ENCODE peak calls at places on chromosome 3, in five cellular contexts. One of them, this sample, is unnamed. For H3K9me3, the result is how much of the 10 kb centered on the place peaks cover.

GRCh38 chr3:127410678-127411077 is 122.8 kb upstream of the PRR20G start:
- DNase-seq in CD8-positive, alpha-beta T cell: no peak
- DNase-seq in heart left ventricle: no peak
- DNase-seq in ovary: no peak
- DNase-seq in mammary epithelial cell: no peak
- DNase-seq in this sample: no peak

GRCh38 chr3:142448424-142448823 is 587 bp upstream of the XRN1 start:
- DNase-seq in CD8-positive, alpha-beta T cell: no peak
- DNase-seq in heart left ventricle: no peak
- DNase-seq in ovary: no peak
- DNase-seq in mammary epithelial cell: no peak
- DNase-seq in this sample: no peak

GRCh38 chr3:133412511-133413165 is 12.8 kb downstream of the BFSP2 start:
- DNase-seq in CD8-positive, alpha-beta T cell: no peak
- DNase-seq in heart left ventricle: no peak
- DNase-seq in ovary: no peak
- DNase-seq in mammary epithelial cell: no peak
- DNase-seq in this sample: no peak

GRCh38 chr3:37993811-37994638 is 3.4 kb downstream of the VILL start:
- DNase-seq in CD8-positive, alpha-beta T cell: peak
- DNase-seq in heart left ventricle: peak
- DNase-seq in ovary: peak
- DNase-seq in mammary epithelial cell: no peak
- DNase-seq in this sample: peak

GRCh38 chr3:36648241-36649034 is 115.9 kb downstream of the DCLK3 start:
- DNase-seq in CD8-positive, alpha-beta T cell: no peak
- DNase-seq in heart left ventricle: no peak
- DNase-seq in ovary: no peak
- DNase-seq in mammary epithelial cell: peak
- DNase-seq in this sample: no peak

GRCh38 chr3:49378249-49378899 is 20.2 kb upstream of the GPX1 start:
- DNase-seq in CD8-positive, alpha-beta T cell: no peak
- DNase-seq in heart left ventricle: peak
- DNase-seq in ovary: peak
- DNase-seq in mammary epithelial cell: peak
- DNase-seq in this sample: peak

GRCh38 chr3:16179771-16180736 is 5.6 kb downstream of the GALNT15 start:
- DNase-seq in CD8-positive, alpha-beta T cell: no peak
- DNase-seq in heart left ventricle: no peak
- DNase-seq in ovary: no peak
- DNase-seq in mammary epithelial cell: no peak
- DNase-seq in this sample: no peak

GRCh38 chr3:123755085-123755484 is 129.0 kb downstream of the MYLK start:
- DNase-seq in CD8-positive, alpha-beta T cell: no peak
- DNase-seq in heart left ventricle: no peak
- DNase-seq in ovary: no peak
- DNase-seq in mammary epithelial cell: no peak
- DNase-seq in this sample: no peak

GRCh38 chr3:10937141-10937825 is 55.3 kb upstream of the SLC6A1 start:
- DNase-seq in CD8-positive, alpha-beta T cell: no peak
- DNase-seq in heart left ventricle: no peak
- DNase-seq in ovary: no peak
- DNase-seq in mammary epithelial cell: no peak
- DNase-seq in this sample: no peak

GRCh38 chr3:50450135-50450911 is 53.1 kb downstream of the CACNA2D2 start:
- DNase-seq in CD8-positive, alpha-beta T cell: peak
- DNase-seq in heart left ventricle: peak
- DNase-seq in ovary: no peak
- DNase-seq in mammary epithelial cell: no peak
- DNase-seq in this sample: peak

GRCh38 chr3:30996467-30996866 is 102.0 kb upstream of the GADL1 start:
- DNase-seq in CD8-positive, alpha-beta T cell: no peak
- DNase-seq in heart left ventricle: no peak
- DNase-seq in ovary: no peak
- DNase-seq in mammary epithelial cell: no peak
- DNase-seq in this sample: no peak

GRCh38 chr3:43539321-43539720 is 82.5 kb downstream of the ANO10 start:
- DNase-seq in CD8-positive, alpha-beta T cell: no peak
- DNase-seq in heart left ventricle: no peak
- DNase-seq in ovary: no peak
- DNase-seq in mammary epithelial cell: no peak
- DNase-seq in this sample: no peak

GRCh38 chr3:194084284-194084683 is 51.7 kb upstream of the HES1 start:
- DNase-seq in CD8-positive, alpha-beta T cell: no peak
- DNase-seq in heart left ventricle: no peak
- DNase-seq in ovary: no peak
- DNase-seq in mammary epithelial cell: no peak
- DNase-seq in this sample: peak

GRCh38 chr3:97658670-97659285 is 105.8 kb upstream of the ARL6 start:
- DNase-seq in CD8-positive, alpha-beta T cell: no peak
- DNase-seq in heart left ventricle: no peak
- DNase-seq in ovary: no peak
- DNase-seq in mammary epithelial cell: peak
- DNase-seq in this sample: no peak

GRCh38 chr3:79874646-79875045 is 106.8 kb upstream of the ROBO1 start:
- DNase-seq in CD8-positive, alpha-beta T cell: no peak
- DNase-seq in heart left ventricle: no peak
- DNase-seq in ovary: no peak
- DNase-seq in mammary epithelial cell: no peak
- DNase-seq in this sample: no peak

GRCh38 chr3:139434764-139435291 is 41.5 kb downstream of the RBP2 start:
- DNase-seq in CD8-positive, alpha-beta T cell: no peak
- DNase-seq in heart left ventricle: no peak
- DNase-seq in ovary: no peak
- DNase-seq in mammary epithelial cell: peak
- DNase-seq in this sample: no peak

GRCh38 chr3:139541156-139541897 is 1.8 kb upstream of the RBP1 start:
- DNase-seq in CD8-positive, alpha-beta T cell: no peak
- DNase-seq in heart left ventricle: no peak
- DNase-seq in ovary: no peak
- DNase-seq in mammary epithelial cell: no peak
- DNase-seq in this sample: no peak

GRCh38 chr3:169215461-169215860 is 448.1 kb downstream of the MECOM start:
- DNase-seq in CD8-positive, alpha-beta T cell: no peak
- DNase-seq in heart left ventricle: no peak
- DNase-seq in ovary: no peak
- DNase-seq in mammary epithelial cell: no peak
- DNase-seq in this sample: no peak

GRCh38 chr3:192435241-192435640 is 292.1 kb downstream of the FGF12 start:
- DNase-seq in CD8-positive, alpha-beta T cell: no peak
- DNase-seq in heart left ventricle: no peak
- DNase-seq in ovary: no peak
- DNase-seq in mammary epithelial cell: no peak
- DNase-seq in this sample: no peak

GRCh38 chr3:64398431-64398830 is 173.2 kb upstream of the PRICKLE2 start:
- DNase-seq in CD8-positive, alpha-beta T cell: no peak
- DNase-seq in heart left ventricle: no peak
- DNase-seq in ovary: no peak
- DNase-seq in mammary epithelial cell: no peak
- DNase-seq in this sample: no peak

GRCh38 chr3:180804871-180805430 is 107.5 kb upstream of the FXR1 start:
- DNase-seq in CD8-positive, alpha-beta T cell: no peak
- DNase-seq in heart left ventricle: no peak
- DNase-seq in ovary: peak
- DNase-seq in mammary epithelial cell: peak
- DNase-seq in this sample: no peak

GRCh38 chr3:62374375-62374876 is 1.1 kb upstream of the FEZF2 start:
- DNase-seq in CD8-positive, alpha-beta T cell: no peak
- DNase-seq in heart left ventricle: no peak
- DNase-seq in ovary: no peak
- DNase-seq in mammary epithelial cell: peak
- DNase-seq in this sample: no peak
- H3K27ac ChIP-seq in CD8-positive, alpha-beta T cell: no peak
- H3K27ac ChIP-seq in heart left ventricle: no peak
- H3K27ac ChIP-seq in ovary: no peak
- H3K27ac ChIP-seq in mammary epithelial cell: no peak
- H3K27ac ChIP-seq in this sample: no peak

GRCh38 chr3:176037636-176038035 is 1159.6 kb downstream of the TBL1XR1 start:
- DNase-seq in CD8-positive, alpha-beta T cell: no peak
- DNase-seq in heart left ventricle: no peak
- DNase-seq in ovary: no peak
- DNase-seq in mammary epithelial cell: no peak
- DNase-seq in this sample: no peak
- H3K9me3 ChIP-seq in CD8-positive, alpha-beta T cell: under half
- H3K9me3 ChIP-seq in heart left ventricle: under half
- H3K9me3 ChIP-seq in ovary: under half
- H3K9me3 ChIP-seq in mammary epithelial cell: under half
- H3K9me3 ChIP-seq in this sample: under half

DNA sequence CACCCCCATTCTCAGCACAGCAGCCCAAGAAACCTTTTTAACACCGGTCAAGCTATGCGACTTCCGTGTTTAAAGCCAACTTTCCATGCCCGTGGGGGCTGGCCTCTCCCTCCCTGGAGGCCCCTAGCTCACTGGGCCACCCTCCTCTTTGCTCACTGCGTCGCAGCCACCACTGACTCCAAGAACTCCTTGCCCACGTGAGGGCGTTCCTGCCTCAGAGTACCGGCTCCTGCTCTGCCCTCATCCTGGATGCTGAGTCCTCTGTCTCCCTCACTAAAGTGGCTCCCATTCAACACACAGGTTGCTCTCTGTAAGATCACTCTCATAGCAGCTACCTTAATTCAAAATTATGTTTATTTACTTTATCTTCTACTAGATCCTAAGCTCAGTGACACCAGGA is 8.2 kb downstream of the BDH1 start:
- DNase-seq in CD8-positive, alpha-beta T cell: no peak
- DNase-seq in heart left ventricle: no peak
- DNase-seq in ovary: no peak
- DNase-seq in mammary epithelial cell: no peak
- DNase-seq in this sample: no peak
- TF ChIP-seq CTCF in CD8-positive, alpha-beta T cell: no peak
- TF ChIP-seq CTCF in heart left ventricle: no peak
- TF ChIP-seq CTCF in ovary: no peak
- TF ChIP-seq CTCF in mammary epithelial cell: no peak
- TF ChIP-seq CTCF in this sample: no peak

GRCh38 chr3:157310329-157311065 is 126.2 kb upstream of the PTX3 start:
- DNase-seq in CD8-positive, alpha-beta T cell: no peak
- DNase-seq in heart left ventricle: no peak
- DNase-seq in ovary: no peak
- DNase-seq in mammary epithelial cell: no peak
- DNase-seq in this sample: no peak
- H3K27ac ChIP-seq in CD8-positive, alpha-beta T cell: no peak
- H3K27ac ChIP-seq in heart left ventricle: no peak
- H3K27ac ChIP-seq in ovary: no peak
- H3K27ac ChIP-seq in mammary epithelial cell: no peak
- H3K27ac ChIP-seq in this sample: no peak

GRCh38 chr3:690770-691169 is 402.1 kb upstream of the CNTN6 start:
- DNase-seq in CD8-positive, alpha-beta T cell: no peak
- DNase-seq in heart left ventricle: no peak
- DNase-seq in ovary: no peak
- DNase-seq in mammary epithelial cell: no peak
- DNase-seq in this sample: no peak
- H3K9me3 ChIP-seq in CD8-positive, alpha-beta T cell: under half
- H3K9me3 ChIP-seq in heart left ventricle: under half
- H3K9me3 ChIP-seq in ovary: under half
- H3K9me3 ChIP-seq in mammary epithelial cell: under half
- H3K9me3 ChIP-seq in this sample: under half

GRCh38 chr3:94066829-94067470 is 4.1 kb downstream of the NSUN3 start:
- DNase-seq in CD8-positive, alpha-beta T cell: no peak
- DNase-seq in heart left ventricle: no peak
- DNase-seq in ovary: no peak
- DNase-seq in mammary epithelial cell: no peak
- DNase-seq in this sample: no peak

GRCh38 chr3:94063497-94064119 is 747 bp downstream of the NSUN3 start:
- DNase-seq in CD8-positive, alpha-beta T cell: no peak
- DNase-seq in heart left ventricle: no peak
- DNase-seq in ovary: no peak
- DNase-seq in mammary epithelial cell: peak
- DNase-seq in this sample: no peak

GRCh38 chr3:94064243-94064642 is 1.4 kb downstream of the NSUN3 start:
- DNase-seq in CD8-positive, alpha-beta T cell: no peak
- DNase-seq in heart left ventricle: no peak
- DNase-seq in ovary: no peak
- DNase-seq in mammary epithelial cell: no peak
- DNase-seq in this sample: no peak

GRCh38 chr3:94062513-94063404 is at the start of the genes DHFR2 and NSUN3:
- DNase-seq in CD8-positive, alpha-beta T cell: peak
- DNase-seq in heart left ventricle: peak
- DNase-seq in ovary: peak
- DNase-seq in mammary epithelial cell: peak
- DNase-seq in this sample: peak

DNA sequence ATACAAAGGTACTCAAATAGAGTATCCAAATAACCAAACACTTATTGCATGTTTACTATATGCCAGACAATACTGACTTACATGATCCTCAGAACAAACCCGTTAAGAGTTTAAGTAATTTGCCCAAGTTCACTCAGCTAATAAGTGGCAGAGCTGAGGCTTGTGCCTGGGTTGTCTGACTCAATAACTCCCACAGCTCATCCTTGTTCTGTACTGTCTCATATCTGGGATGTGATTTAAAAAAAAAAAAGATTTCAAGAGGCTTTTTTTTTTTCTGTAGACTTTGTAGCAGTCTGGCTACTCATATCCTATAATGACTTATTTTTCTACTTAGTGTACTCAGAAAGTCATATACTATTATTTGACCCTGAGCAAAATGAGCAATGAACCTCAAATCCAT is 3.0 kb downstream of the NSUN3 start:
- DNase-seq in CD8-positive, alpha-beta T cell: no peak
- DNase-seq in heart left ventricle: no peak
- DNase-seq in ovary: no peak
- DNase-seq in mammary epithelial cell: no peak
- DNase-seq in this sample: no peak
- TF ChIP-seq CTCF in CD8-positive, alpha-beta T cell: no peak
- TF ChIP-seq CTCF in heart left ventricle: no peak
- TF ChIP-seq CTCF in ovary: no peak
- TF ChIP-seq CTCF in mammary epithelial cell: no peak
- TF ChIP-seq CTCF in this sample: no peak

GRCh38 chr3:155658669-155659068 is 86.2 kb downstream of the PLCH1 start:
- DNase-seq in CD8-positive, alpha-beta T cell: no peak
- DNase-seq in heart left ventricle: no peak
- DNase-seq in ovary: no peak
- DNase-seq in mammary epithelial cell: no peak
- DNase-seq in this sample: no peak
- H3K27ac ChIP-seq in CD8-positive, alpha-beta T cell: no peak
- H3K27ac ChIP-seq in heart left ventricle: no peak
- H3K27ac ChIP-seq in ovary: no peak
- H3K27ac ChIP-seq in mammary epithelial cell: no peak
- H3K27ac ChIP-seq in this sample: no peak

DNA sequence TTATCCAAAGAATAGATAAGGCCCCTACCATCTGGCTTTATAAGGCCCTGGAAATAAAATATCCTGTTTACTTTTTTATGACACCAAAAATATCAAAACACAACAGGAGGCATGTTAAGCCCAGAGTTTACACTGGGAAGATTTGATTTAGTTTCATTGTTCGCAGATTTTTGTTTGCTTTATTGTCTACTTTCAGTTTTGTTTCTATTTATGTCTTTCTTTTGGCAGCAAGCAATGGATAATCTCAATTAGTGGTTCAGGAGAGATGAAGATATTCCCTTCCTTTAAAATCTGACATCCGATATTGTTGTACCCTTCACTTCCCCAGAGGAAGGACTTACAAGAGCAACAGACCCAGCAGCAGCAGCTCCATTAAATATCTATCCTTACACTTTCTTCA is 249.4 kb upstream of the ARPP21 start:
- DNase-seq in CD8-positive, alpha-beta T cell: no peak
- DNase-seq in heart left ventricle: no peak
- DNase-seq in ovary: no peak
- DNase-seq in mammary epithelial cell: no peak
- DNase-seq in this sample: no peak
- H3K9me3 ChIP-seq in CD8-positive, alpha-beta T cell: under half
- H3K9me3 ChIP-seq in heart left ventricle: under half
- H3K9me3 ChIP-seq in ovary: under half
- H3K9me3 ChIP-seq in mammary epithelial cell: under half
- H3K9me3 ChIP-seq in this sample: under half